ENCODE peak calls at places on chromosomes 1 and 21, in six cellular contexts. U is activated CD8-positive, alpha-beta memory T cell treated with anti-CD3 and anti-CD28 coated beads, Interleukin-2, amount 10 ng/mL, durations not matched to agents 7 days and 5 days; K is BE2C; M is NCI-H460; O is OCI-LY7; F is NCI-H1436. G is an unnamed sample.
A peak's percentile ranks its signal among the peaks of the same experiment; 100 is the strongest.

GRCh38 chr1:919271-919872 is 4.4 kb upstream of the SAMD11 start:
- DNase-seq in M (no peak), U (no peak), O (no peak), F (no peak), K (peak; percentile 27), G (no peak)

GRCh38 chr1:59481915-59482505 is 185.1 kb downstream of the FGGY start:
- DNase-seq in K (no peak), O (no peak), M (no peak), U (no peak), F (no peak), G (no peak)

GRCh38 chr1:33298623-33299277 is 22.1 kb downstream of the A3GALT2 start:
- DNase-seq in F (peak; percentile 41), K (peak; percentile 59), O (peak; percentile 65), M (peak; percentile 55), U (peak; percentile 76), G (no peak)

GRCh38 chr1:57860931-57861600 is 437.2 kb upstream of the DAB1 start:
- DNase-seq in F (no peak), M (peak; percentile 5), O (no peak), U (no peak), K (no peak), G (no peak)

GRCh38 chr1:61279570-61279969 is 197.2 kb downstream of the NFIA start:
- DNase-seq in K (peak; percentile 13), F (no peak), O (no peak), M (no peak), U (no peak), G (no peak)

GRCh38 chr1:166948856-166949350 is 26.4 kb downstream of the ILDR2 start:
- DNase-seq in O (no peak), U (no peak), K (no peak), F (no peak), M (no peak), G (no peak)

GRCh38 chr1:64423526-64423925 is 46.4 kb upstream of the CACHD1 start:
- DNase-seq in F (no peak), U (no peak), O (no peak), M (no peak), K (no peak), G (no peak)

GRCh38 chr1:64196074-64196869 is 7.2 kb upstream of the UBE2U start:
- DNase-seq in M (no peak), O (no peak), U (no peak), F (no peak), K (no peak), G (no peak)

GRCh38 chr1:220294754-220295419 is 22.6 kb upstream of the RAB3GAP2 start:
- DNase-seq in O (no peak), M (no peak), U (no peak), F (no peak), K (no peak), G (no peak)

GRCh38 chr1:216222302-216222701 is 200.9 kb downstream of the USH2A start:
- DNase-seq in M (no peak), O (no peak), U (no peak), K (no peak), F (no peak), G (no peak)

GRCh38 chr21:17491716-17492414 is 21.0 kb upstream of the CXADR start:
- DNase-seq in K (no peak), F (no peak), U (peak; percentile 45), O (no peak), M (peak; percentile 77), G (no peak)

GRCh38 chr1:169024800-169025253 is 81.7 kb upstream of the ATP1B1 start:
- DNase-seq in M (no peak), U (no peak), K (no peak), F (no peak), O (no peak), G (no peak)

GRCh38 chr21:23402929-23403520 is 2204.3 kb downstream of the MRPL39 start:
- DNase-seq in M (no peak), K (no peak), U (no peak), O (no peak), F (no peak), G (no peak)

GRCh38 chr1:115476616-115477015 is 138.6 kb upstream of the NGF start:
- DNase-seq in F (no peak), U (no peak), K (no peak), M (no peak), O (peak; percentile 13), G (no peak)

GRCh38 chr1:100306735-100307313 is 40.8 kb downstream of the RTCA start:
- DNase-seq in F (no peak), O (no peak), K (no peak), U (no peak), M (no peak), G (no peak)

GRCh38 chr1:170586321-170586855 is 54.4 kb downstream of the GORAB start:
- DNase-seq in K (no peak), M (no peak), U (no peak), O (no peak), F (no peak), G (no peak)